ENCODE peak calls at places on chromosomes 16 and 17, in six cellular contexts. One of them, this sample, is unnamed.

GRCh38 chr16:55622302-55622701 is 33.5 kb upstream of the SLC6A2 start:
- DNase-seq in pancreas: no peak
- DNase-seq in epithelial cell of esophagus: no peak
- DNase-seq in trophoblast cell: no peak
- DNase-seq in cardiac fibroblast: no peak
- DNase-seq in aorta: no peak
- DNase-seq in this sample: no peak

GRCh38 chr17:57684711-57685498 is 60.2 kb downstream of the CCDC182 start:
- DNase-seq in cardiac fibroblast: no peak
- DNase-seq in pancreas: no peak
- DNase-seq in trophoblast cell: no peak
- DNase-seq in epithelial cell of esophagus: no peak
- DNase-seq in aorta: no peak
- DNase-seq in this sample: no peak

GRCh38 chr17:17626840-17627239 is 35.3 kb upstream of the PEMT start:
- DNase-seq in cardiac fibroblast: no peak
- DNase-seq in pancreas: no peak
- DNase-seq in trophoblast cell: no peak
- DNase-seq in epithelial cell of esophagus: no peak
- DNase-seq in aorta: no peak
- DNase-seq in this sample: no peak

GRCh38 chr17:72788950-72789585 is 303.4 kb downstream of the SLC39A11 start:
- DNase-seq in trophoblast cell: peak
- DNase-seq in aorta: no peak
- DNase-seq in pancreas: no peak
- DNase-seq in epithelial cell of esophagus: peak
- DNase-seq in cardiac fibroblast: peak
- DNase-seq in this sample: peak

GRCh38 chr17:76376318-76377133 is 7.9 kb upstream of the SPHK1 start:
- DNase-seq in pancreas: peak
- DNase-seq in cardiac fibroblast: peak
- DNase-seq in epithelial cell of esophagus: no peak
- DNase-seq in aorta: no peak
- DNase-seq in trophoblast cell: no peak
- DNase-seq in this sample: no peak

GRCh38 chr16:50282010-50282538 is 15.7 kb downstream of the ADCY7 start:
- DNase-seq in pancreas: no peak
- DNase-seq in trophoblast cell: peak
- DNase-seq in aorta: peak
- DNase-seq in cardiac fibroblast: peak
- DNase-seq in epithelial cell of esophagus: no peak
- DNase-seq in this sample: no peak

GRCh38 chr17:45123930-45124796 is 8.2 kb downstream of the PLCD3 start:
- DNase-seq in trophoblast cell: no peak
- DNase-seq in epithelial cell of esophagus: peak
- DNase-seq in pancreas: no peak
- DNase-seq in aorta: peak
- DNase-seq in cardiac fibroblast: peak
- DNase-seq in this sample: peak

GRCh38 chr16:74868501-74868900 is 93.9 kb upstream of the FA2H start:
- DNase-seq in epithelial cell of esophagus: peak
- DNase-seq in cardiac fibroblast: peak
- DNase-seq in aorta: no peak
- DNase-seq in trophoblast cell: peak
- DNase-seq in pancreas: no peak
- DNase-seq in this sample: no peak

GRCh38 chr17:13415877-13416416 is 185.8 kb downstream of the HS3ST3A1 start:
- DNase-seq in pancreas: peak
- DNase-seq in aorta: no peak
- DNase-seq in cardiac fibroblast: peak
- DNase-seq in epithelial cell of esophagus: no peak
- DNase-seq in trophoblast cell: no peak
- DNase-seq in this sample: peak

GRCh38 chr17:2058521-2059124 is 3.7 kb downstream of the HIC1 start:
- DNase-seq in cardiac fibroblast: peak
- DNase-seq in trophoblast cell: peak
- DNase-seq in epithelial cell of esophagus: peak
- DNase-seq in pancreas: peak
- DNase-seq in aorta: peak
- DNase-seq in this sample: no peak

GRCh38 chr17:73546121-73546520 is 98.1 kb downstream of the SDK2 start:
- DNase-seq in cardiac fibroblast: no peak
- DNase-seq in trophoblast cell: no peak
- DNase-seq in aorta: no peak
- DNase-seq in epithelial cell of esophagus: peak
- DNase-seq in pancreas: no peak
- DNase-seq in this sample: no peak

GRCh38 chr16:55487048-55487803 is 8.2 kb downstream of the MMP2 start:
- DNase-seq in cardiac fibroblast: peak
- DNase-seq in pancreas: no peak
- DNase-seq in trophoblast cell: no peak
- DNase-seq in aorta: peak
- DNase-seq in epithelial cell of esophagus: no peak
- DNase-seq in this sample: peak

GRCh38 chr16:8751481-8752311 is 45.7 kb downstream of the TMEM186 start:
- DNase-seq in epithelial cell of esophagus: peak
- DNase-seq in trophoblast cell: peak
- DNase-seq in cardiac fibroblast: peak
- DNase-seq in aorta: no peak
- DNase-seq in pancreas: peak
- DNase-seq in this sample: peak

GRCh38 chr16:89909777-89910716 is 8.6 kb upstream of the MC1R start:
- DNase-seq in trophoblast cell: peak
- DNase-seq in aorta: peak
- DNase-seq in pancreas: peak
- DNase-seq in epithelial cell of esophagus: peak
- DNase-seq in cardiac fibroblast: peak
- DNase-seq in this sample: no peak

GRCh38 chr16:1184156-1184868 is 31.4 kb downstream of the CACNA1H start:
- DNase-seq in pancreas: no peak
- DNase-seq in trophoblast cell: peak
- DNase-seq in epithelial cell of esophagus: no peak
- DNase-seq in cardiac fibroblast: no peak
- DNase-seq in aorta: no peak
- DNase-seq in this sample: no peak

GRCh38 chr17:2275722-2276121 is 27.9 kb downstream of the SMG6 start:
- DNase-seq in epithelial cell of esophagus: no peak
- DNase-seq in pancreas: no peak
- DNase-seq in aorta: no peak
- DNase-seq in trophoblast cell: no peak
- DNase-seq in cardiac fibroblast: no peak
- DNase-seq in this sample: no peak

GRCh38 chr16:30924797-30925645 is 1.6 kb downstream of the FBXL19 start:
- DNase-seq in aorta: no peak
- DNase-seq in epithelial cell of esophagus: no peak
- DNase-seq in pancreas: peak
- DNase-seq in cardiac fibroblast: no peak
- DNase-seq in trophoblast cell: no peak
- DNase-seq in this sample: no peak

GRCh38 chr16:51151951-51152663 is 1.0 kb upstream of the SALL1 start:
- DNase-seq in cardiac fibroblast: peak
- DNase-seq in epithelial cell of esophagus: no peak
- DNase-seq in pancreas: peak
- DNase-seq in trophoblast cell: no peak
- DNase-seq in aorta: no peak
- DNase-seq in this sample: peak

GRCh38 chr17:1008008-1008761 is 11.3 kb downstream of the TIMM22 start:
- DNase-seq in trophoblast cell: no peak
- DNase-seq in aorta: peak
- DNase-seq in cardiac fibroblast: no peak
- DNase-seq in pancreas: no peak
- DNase-seq in epithelial cell of esophagus: no peak
- DNase-seq in this sample: no peak

GRCh38 chr17:69717214-69717613 is 302.7 kb downstream of the MAP2K6 start:
- DNase-seq in pancreas: no peak
- DNase-seq in cardiac fibroblast: no peak
- DNase-seq in trophoblast cell: no peak
- DNase-seq in epithelial cell of esophagus: no peak
- DNase-seq in aorta: no peak
- DNase-seq in this sample: no peak

GRCh38 chr17:44006581-44007345 is 2.3 kb downstream of the NAGS start:
- DNase-seq in epithelial cell of esophagus: peak
- DNase-seq in trophoblast cell: peak
- DNase-seq in pancreas: peak
- DNase-seq in aorta: peak
- DNase-seq in cardiac fibroblast: peak
- DNase-seq in this sample: peak

GRCh38 chr17:44010966-44011647 is 3.7 kb downstream of the TMEM101 start:
- DNase-seq in aorta: no peak
- DNase-seq in trophoblast cell: no peak
- DNase-seq in epithelial cell of esophagus: no peak
- DNase-seq in pancreas: no peak
- DNase-seq in cardiac fibroblast: no peak
- DNase-seq in this sample: peak

GRCh38 chr17:44005865-44006580 is 1.6 kb downstream of the NAGS start:
- DNase-seq in epithelial cell of esophagus: peak
- DNase-seq in cardiac fibroblast: no peak
- DNase-seq in aorta: peak
- DNase-seq in trophoblast cell: no peak
- DNase-seq in pancreas: peak
- DNase-seq in this sample: no peak

GRCh38 chr17:44007346-44008204 is 3.2 kb downstream of the NAGS start:
- DNase-seq in pancreas: no peak
- DNase-seq in cardiac fibroblast: peak
- DNase-seq in aorta: peak
- DNase-seq in trophoblast cell: peak
- DNase-seq in epithelial cell of esophagus: no peak
- DNase-seq in this sample: no peak

DNA sequence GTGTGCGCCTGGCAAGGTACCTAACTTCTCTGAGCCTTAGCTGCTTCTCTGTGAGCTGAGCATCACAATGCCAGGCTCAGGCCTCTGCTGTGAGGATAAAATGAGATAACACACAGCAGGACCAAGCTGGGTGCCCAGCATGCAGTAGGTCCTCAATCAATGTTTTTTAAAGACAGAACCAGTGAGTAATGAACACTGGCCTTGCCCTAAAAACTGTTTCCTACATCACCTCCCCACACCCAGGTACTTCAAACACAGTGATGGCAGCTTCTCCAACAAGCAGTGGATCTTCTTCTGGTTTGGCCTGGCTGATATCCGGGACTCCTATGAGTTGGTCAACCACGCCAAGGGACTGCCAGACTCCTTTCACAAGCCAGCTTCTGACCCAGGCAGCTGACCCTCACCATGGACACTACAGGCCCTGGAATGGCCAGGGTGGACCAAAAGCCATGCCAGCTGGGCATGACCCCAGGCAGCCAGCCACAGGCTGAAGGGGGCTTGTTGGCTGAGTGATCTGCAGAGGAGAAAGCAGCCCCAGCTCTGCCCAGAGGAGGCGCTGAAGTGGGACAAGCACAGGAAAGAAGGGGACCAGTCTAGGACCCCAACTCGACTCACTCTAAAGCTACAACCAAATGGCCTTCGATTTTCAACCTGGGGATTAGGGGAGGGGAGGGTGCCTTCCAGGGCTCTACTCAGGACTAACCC is 3.9 kb downstream of the NAGS start:
- DNase-seq in epithelial cell of esophagus: no peak
- DNase-seq in cardiac fibroblast: no peak
- DNase-seq in pancreas: no peak
- DNase-seq in trophoblast cell: no peak
- DNase-seq in aorta: no peak
- DNase-seq in this sample: no peak
- H3K4me3 ChIP-seq in epithelial cell of esophagus: no peak
- H3K4me3 ChIP-seq in cardiac fibroblast: no peak
- H3K4me3 ChIP-seq in pancreas: no peak
- H3K4me3 ChIP-seq in trophoblast cell: no peak
- H3K4me3 ChIP-seq in aorta: no peak
- H3K4me3 ChIP-seq in this sample: peak

GRCh38 chr16:78257376-78257728 is 157.9 kb downstream of the WWOX start:
- DNase-seq in aorta: no peak
- DNase-seq in trophoblast cell: no peak
- DNase-seq in epithelial cell of esophagus: no peak
- DNase-seq in pancreas: no peak
- DNase-seq in cardiac fibroblast: no peak
- DNase-seq in this sample: no peak
- H3K4me3 ChIP-seq in aorta: no peak
- H3K4me3 ChIP-seq in trophoblast cell: no peak
- H3K4me3 ChIP-seq in epithelial cell of esophagus: no peak
- H3K4me3 ChIP-seq in pancreas: no peak
- H3K4me3 ChIP-seq in cardiac fibroblast: no peak
- H3K4me3 ChIP-seq in this sample: no peak

DNA sequence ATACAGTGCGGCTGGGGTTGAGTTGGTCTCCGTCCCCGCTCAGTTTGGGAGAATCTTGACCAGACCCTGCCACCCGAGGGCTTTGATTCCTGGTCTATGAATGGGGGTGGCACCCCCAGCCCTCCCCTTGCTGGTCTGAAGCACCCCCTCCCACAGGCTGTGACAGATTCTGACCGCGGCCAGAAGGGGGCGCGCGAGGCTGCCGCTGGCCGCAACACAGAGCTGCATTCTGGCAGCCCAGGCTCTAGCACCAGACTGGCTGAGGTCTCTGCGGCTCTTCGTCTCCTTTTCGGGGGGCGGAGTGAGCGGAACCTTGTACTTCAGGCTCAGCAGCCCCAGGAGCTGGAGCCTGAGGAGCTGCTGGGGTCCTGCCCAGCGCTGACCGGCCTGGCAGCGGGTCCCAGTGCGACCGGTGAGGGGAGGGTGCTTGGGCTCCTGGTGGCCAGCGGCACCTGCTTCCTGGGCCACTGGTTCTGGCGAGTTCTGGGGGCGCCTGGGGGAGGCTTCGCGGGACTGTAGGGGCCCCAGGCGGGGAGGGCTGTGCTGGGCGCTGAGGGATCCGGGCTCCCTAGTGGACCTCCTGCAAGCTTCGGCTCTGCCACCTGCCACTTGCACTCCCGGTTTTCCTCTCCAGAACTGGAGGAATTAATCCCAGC is 1011.6 kb downstream of the KCNJ18 start:
- DNase-seq in trophoblast cell: no peak
- DNase-seq in aorta: no peak
- DNase-seq in epithelial cell of esophagus: no peak
- DNase-seq in pancreas: no peak
- DNase-seq in cardiac fibroblast: no peak
- DNase-seq in this sample: no peak
- H3K4me3 ChIP-seq in trophoblast cell: no peak
- H3K4me3 ChIP-seq in aorta: no peak
- H3K4me3 ChIP-seq in epithelial cell of esophagus: no peak
- H3K4me3 ChIP-seq in pancreas: no peak
- H3K4me3 ChIP-seq in cardiac fibroblast: no peak
- H3K4me3 ChIP-seq in this sample: no peak

DNA sequence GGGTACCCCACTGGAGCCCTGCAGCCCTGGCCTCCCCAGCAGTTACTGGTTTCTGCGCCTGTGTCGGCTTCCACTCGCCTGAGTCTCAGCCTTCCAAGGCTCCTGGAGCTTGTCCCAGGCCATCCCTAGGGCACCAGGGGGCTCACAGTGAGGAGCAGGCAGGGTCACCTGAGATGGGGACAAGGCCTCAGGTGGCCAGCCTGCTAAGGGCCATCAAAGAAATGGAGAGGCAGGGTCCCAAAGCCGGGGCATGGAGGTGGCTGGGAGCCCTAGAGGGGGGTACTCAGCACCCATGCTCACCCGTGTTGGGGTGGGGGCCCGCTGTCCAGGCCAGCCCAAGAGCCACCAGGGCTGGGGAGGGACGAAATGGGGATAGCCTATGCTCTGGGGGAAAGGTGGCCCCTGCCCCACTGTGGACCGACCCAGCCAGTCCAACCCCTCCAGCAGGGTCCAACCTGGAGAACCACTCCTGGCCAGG is 1.3 kb downstream of the FASN start:
- DNase-seq in cardiac fibroblast: no peak
- DNase-seq in trophoblast cell: no peak
- DNase-seq in pancreas: peak
- DNase-seq in aorta: peak
- DNase-seq in epithelial cell of esophagus: no peak
- DNase-seq in this sample: no peak
- H3K4me3 ChIP-seq in cardiac fibroblast: peak
- H3K4me3 ChIP-seq in trophoblast cell: peak
- H3K4me3 ChIP-seq in pancreas: peak
- H3K4me3 ChIP-seq in aorta: no peak
- H3K4me3 ChIP-seq in epithelial cell of esophagus: peak
- H3K4me3 ChIP-seq in this sample: peak

This sample was measured in AG04450.